ENCODE peak calls at places on chromosomes 2 and 18, in four cellular contexts. One of them, this sample, is unnamed.

GRCh38 chr2:57432528-57432927 is 614.1 kb upstream of the VRK2 start:
- DNase-seq in mesothelial cell of epicardium: no peak
- DNase-seq in cardiac muscle cell: no peak
- DNase-seq in GM23338: no peak
- DNase-seq in this sample: no peak

GRCh38 chr18:61998957-61999356 is 106.2 kb upstream of the RNF152 start:
- DNase-seq in mesothelial cell of epicardium: no peak
- DNase-seq in GM23338: no peak
- DNase-seq in cardiac muscle cell: peak
- DNase-seq in this sample: no peak

GRCh38 chr2:161995553-161996016 is 78.4 kb downstream of the DPP4 start:
- DNase-seq in GM23338: no peak
- DNase-seq in mesothelial cell of epicardium: no peak
- DNase-seq in cardiac muscle cell: no peak
- DNase-seq in this sample: no peak

GRCh38 chr2:239311132-239312040 is 89.4 kb downstream of the HDAC4 start:
- DNase-seq in cardiac muscle cell: no peak
- DNase-seq in mesothelial cell of epicardium: peak
- DNase-seq in GM23338: no peak
- DNase-seq in this sample: peak

GRCh38 chr2:101125374-101125773 is 25.8 kb downstream of the TBC1D8 start:
- DNase-seq in GM23338: no peak
- DNase-seq in cardiac muscle cell: peak
- DNase-seq in mesothelial cell of epicardium: no peak
- DNase-seq in this sample: no peak

GRCh38 chr2:183126635-183127034 is 2.4 kb downstream of the NUP35 start:
- DNase-seq in mesothelial cell of epicardium: no peak
- DNase-seq in cardiac muscle cell: no peak
- DNase-seq in GM23338: no peak
- DNase-seq in this sample: no peak

GRCh38 chr18:77442393-77442792 is 192.7 kb downstream of the GALR1 start:
- DNase-seq in mesothelial cell of epicardium: no peak
- DNase-seq in cardiac muscle cell: no peak
- DNase-seq in GM23338: no peak
- DNase-seq in this sample: no peak

GRCh38 chr2:15939854-15940660 is at the start of gene MYCN:
- DNase-seq in GM23338: peak
- DNase-seq in cardiac muscle cell: peak
- DNase-seq in mesothelial cell of epicardium: peak
- DNase-seq in this sample: no peak

GRCh38 chr2:240947176-240947575 is 41.0 kb downstream of the CROCC2 start:
- DNase-seq in cardiac muscle cell: no peak
- DNase-seq in GM23338: no peak
- DNase-seq in mesothelial cell of epicardium: peak
- DNase-seq in this sample: peak

GRCh38 chr2:5074738-5075137 is 617.4 kb upstream of the SOX11 start:
- DNase-seq in cardiac muscle cell: no peak
- DNase-seq in mesothelial cell of epicardium: no peak
- DNase-seq in GM23338: no peak
- DNase-seq in this sample: no peak

GRCh38 chr2:218398437-218399390 is 954 bp upstream of the CTDSP1 start:
- DNase-seq in GM23338: peak
- DNase-seq in cardiac muscle cell: peak
- DNase-seq in mesothelial cell of epicardium: peak
- DNase-seq in this sample: peak

GRCh38 chr2:1572638-1573037 is 159.4 kb downstream of the TPO start:
- DNase-seq in cardiac muscle cell: peak
- DNase-seq in GM23338: no peak
- DNase-seq in mesothelial cell of epicardium: no peak
- DNase-seq in this sample: no peak

GRCh38 chr2:239035997-239036731 is 188.3 kb downstream of the TWIST2 start:
- DNase-seq in cardiac muscle cell: no peak
- DNase-seq in mesothelial cell of epicardium: no peak
- DNase-seq in GM23338: peak
- DNase-seq in this sample: no peak

GRCh38 chr2:100580474-100581264 is 17.9 kb downstream of the PDCL3 start:
- DNase-seq in cardiac muscle cell: no peak
- DNase-seq in GM23338: no peak
- DNase-seq in mesothelial cell of epicardium: no peak
- DNase-seq in this sample: peak

GRCh38 chr18:394276-394996 is 106.1 kb downstream of the COLEC12 start:
- DNase-seq in cardiac muscle cell: no peak
- DNase-seq in mesothelial cell of epicardium: no peak
- DNase-seq in GM23338: no peak
- DNase-seq in this sample: no peak

GRCh38 chr2:218074031-218074430 is 5.0 kb downstream of the RUFY4 start:
- DNase-seq in cardiac muscle cell: peak
- DNase-seq in GM23338: peak
- DNase-seq in mesothelial cell of epicardium: no peak
- DNase-seq in this sample: no peak

GRCh38 chr18:46199515-46200147 is 95.4 kb downstream of the HAUS1 start:
- DNase-seq in GM23338: peak
- DNase-seq in cardiac muscle cell: peak
- DNase-seq in mesothelial cell of epicardium: no peak
- DNase-seq in this sample: no peak

GRCh38 chr2:101116841-101117552 is 34.2 kb downstream of the TBC1D8 start:
- DNase-seq in GM23338: no peak
- DNase-seq in cardiac muscle cell: no peak
- DNase-seq in mesothelial cell of epicardium: no peak
- DNase-seq in this sample: no peak

GRCh38 chr2:120477198-120477597 is 131.3 kb downstream of the INHBB start:
- DNase-seq in cardiac muscle cell: no peak
- DNase-seq in mesothelial cell of epicardium: no peak
- DNase-seq in GM23338: no peak
- DNase-seq in this sample: no peak

GRCh38 chr2:182761903-182762302 is 45.8 kb downstream of the DNAJC10 start:
- DNase-seq in mesothelial cell of epicardium: no peak
- DNase-seq in GM23338: no peak
- DNase-seq in cardiac muscle cell: peak
- DNase-seq in this sample: no peak

GRCh38 chr2:148132400-148132799 is 111.5 kb downstream of the MBD5 start:
- DNase-seq in GM23338: no peak
- DNase-seq in cardiac muscle cell: peak
- DNase-seq in mesothelial cell of epicardium: no peak
- DNase-seq in this sample: no peak

GRCh38 chr2:84980263-84980983 is 9.5 kb downstream of the KCMF1 start:
- DNase-seq in GM23338: peak
- DNase-seq in mesothelial cell of epicardium: no peak
- DNase-seq in cardiac muscle cell: no peak
- DNase-seq in this sample: no peak

GRCh38 chr2:105754011-105754410 is 9.3 kb downstream of the NCK2 start:
- DNase-seq in cardiac muscle cell: no peak
- DNase-seq in mesothelial cell of epicardium: peak
- DNase-seq in GM23338: no peak
- DNase-seq in this sample: no peak

GRCh38 chr18:77130229-77131099 is 2.1 kb downstream of the MBP start:
- DNase-seq in cardiac muscle cell: no peak
- DNase-seq in GM23338: no peak
- DNase-seq in mesothelial cell of epicardium: no peak
- DNase-seq in this sample: no peak

GRCh38 chr2:161708350-161708974 is 84.2 kb downstream of the SLC4A10 start:
- DNase-seq in mesothelial cell of epicardium: no peak
- DNase-seq in cardiac muscle cell: no peak
- DNase-seq in GM23338: no peak
- DNase-seq in this sample: no peak

GRCh38 chr18:57748770-57749603 is 54.1 kb downstream of the ATP8B1 start:
- DNase-seq in mesothelial cell of epicardium: no peak
- DNase-seq in GM23338: no peak
- DNase-seq in cardiac muscle cell: peak
- DNase-seq in this sample: no peak

GRCh38 chr2:63488118-63488713 is 100.1 kb downstream of the WDPCP start:
- DNase-seq in GM23338: peak
- DNase-seq in mesothelial cell of epicardium: no peak
- DNase-seq in cardiac muscle cell: peak
- DNase-seq in this sample: no peak

GRCh38 chr2:62382122-62382521 is 123.9 kb downstream of the TMEM17 start:
- DNase-seq in GM23338: no peak
- DNase-seq in cardiac muscle cell: no peak
- DNase-seq in mesothelial cell of epicardium: no peak
- DNase-seq in this sample: no peak

GRCh38 chr2:65364986-65365733 is 67.2 kb downstream of the SPRED2 start:
- DNase-seq in mesothelial cell of epicardium: no peak
- DNase-seq in cardiac muscle cell: no peak
- DNase-seq in GM23338: no peak
- DNase-seq in this sample: no peak

GRCh38 chr18:24273596-24273995 is 124.0 kb downstream of the OSBPL1A start:
- DNase-seq in mesothelial cell of epicardium: no peak
- DNase-seq in cardiac muscle cell: no peak
- DNase-seq in GM23338: no peak
- DNase-seq in this sample: no peak

GRCh38 chr2:235024191-235024611 is 72.4 kb downstream of the SH3BP4 start:
- DNase-seq in mesothelial cell of epicardium: no peak
- DNase-seq in GM23338: no peak
- DNase-seq in cardiac muscle cell: no peak
- DNase-seq in this sample: no peak

DNA sequence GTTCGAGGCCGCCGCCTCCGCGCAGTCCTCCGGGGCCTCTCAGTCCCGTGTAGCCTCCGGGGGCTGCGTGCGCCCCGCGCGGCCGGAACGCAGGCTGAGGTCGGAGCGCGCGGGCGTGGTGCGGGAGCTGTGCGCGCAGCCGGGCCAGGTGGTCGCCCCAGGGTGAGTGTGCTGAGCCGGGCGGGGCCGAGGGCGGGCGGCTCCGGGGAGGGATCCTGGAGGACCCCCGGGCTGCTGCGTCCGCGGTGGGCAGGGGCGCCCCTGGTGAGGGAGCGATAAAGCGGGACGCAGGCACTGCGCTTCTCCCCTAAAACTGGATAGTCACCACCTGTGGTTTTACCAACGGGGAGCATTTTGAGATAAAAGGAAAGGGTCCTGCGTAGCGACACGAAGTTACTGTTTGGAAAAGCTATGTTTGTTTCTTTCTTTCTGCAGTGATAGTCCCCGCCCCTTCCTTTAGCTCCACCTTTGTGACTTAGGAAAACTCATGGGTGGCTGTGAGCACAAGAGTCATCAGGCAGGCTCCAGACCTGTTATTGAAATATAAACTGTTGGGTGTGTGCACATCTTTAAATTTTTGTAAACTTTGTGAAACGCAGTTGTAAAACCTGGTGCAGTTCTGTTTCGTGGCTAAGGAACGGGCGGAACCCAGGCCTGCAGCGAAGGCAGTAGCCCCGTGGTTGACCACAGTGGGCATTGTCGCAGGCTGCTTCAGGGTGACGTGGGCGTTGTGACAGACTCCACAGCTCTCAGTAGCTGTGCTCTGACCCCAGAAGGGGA is 687 bp downstream of the CTDP1 start:
- DNase-seq in GM23338: peak
- DNase-seq in mesothelial cell of epicardium: peak
- DNase-seq in cardiac muscle cell: peak
- DNase-seq in this sample: peak
- TF ChIP-seq CTCF in GM23338: no peak
- TF ChIP-seq CTCF in mesothelial cell of epicardium: no peak
- TF ChIP-seq CTCF in cardiac muscle cell: no peak
- TF ChIP-seq CTCF in this sample: no peak

DNA sequence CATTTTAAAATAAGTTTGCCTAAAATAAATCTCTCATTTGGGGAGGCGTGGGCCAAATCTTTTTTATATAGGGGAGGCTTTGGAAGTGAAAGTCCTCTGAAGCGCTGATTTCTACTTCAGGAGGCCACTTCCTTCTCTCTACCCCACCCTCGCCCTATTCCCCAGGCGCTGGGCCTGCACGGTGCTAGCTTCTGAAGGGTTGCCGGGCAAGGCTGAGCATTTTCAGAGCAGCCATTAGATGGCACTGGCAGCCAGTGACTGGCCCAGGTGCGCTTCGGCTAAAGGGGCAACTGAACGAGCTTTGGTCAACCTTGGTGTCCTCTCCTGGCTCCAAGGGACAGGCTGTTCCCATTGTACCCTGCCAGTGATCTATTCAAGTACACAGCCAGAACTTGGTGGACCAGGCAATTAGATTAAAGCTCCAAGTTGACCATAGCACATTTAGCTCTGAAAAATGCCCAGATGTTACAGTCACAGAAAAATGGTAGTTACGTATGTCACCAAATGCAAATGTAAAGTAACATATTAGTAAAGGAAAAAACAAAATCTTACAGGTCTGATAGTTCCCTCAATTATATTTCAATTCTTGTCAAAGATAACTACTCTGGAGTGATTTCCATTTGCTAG is 2.3 kb downstream of the POMC start:
- DNase-seq in cardiac muscle cell: peak
- DNase-seq in mesothelial cell of epicardium: no peak
- DNase-seq in GM23338: peak
- DNase-seq in this sample: no peak
- TF ChIP-seq CTCF in cardiac muscle cell: no peak
- TF ChIP-seq CTCF in mesothelial cell of epicardium: no peak
- TF ChIP-seq CTCF in GM23338: peak
- TF ChIP-seq CTCF in this sample: no peak

DNA sequence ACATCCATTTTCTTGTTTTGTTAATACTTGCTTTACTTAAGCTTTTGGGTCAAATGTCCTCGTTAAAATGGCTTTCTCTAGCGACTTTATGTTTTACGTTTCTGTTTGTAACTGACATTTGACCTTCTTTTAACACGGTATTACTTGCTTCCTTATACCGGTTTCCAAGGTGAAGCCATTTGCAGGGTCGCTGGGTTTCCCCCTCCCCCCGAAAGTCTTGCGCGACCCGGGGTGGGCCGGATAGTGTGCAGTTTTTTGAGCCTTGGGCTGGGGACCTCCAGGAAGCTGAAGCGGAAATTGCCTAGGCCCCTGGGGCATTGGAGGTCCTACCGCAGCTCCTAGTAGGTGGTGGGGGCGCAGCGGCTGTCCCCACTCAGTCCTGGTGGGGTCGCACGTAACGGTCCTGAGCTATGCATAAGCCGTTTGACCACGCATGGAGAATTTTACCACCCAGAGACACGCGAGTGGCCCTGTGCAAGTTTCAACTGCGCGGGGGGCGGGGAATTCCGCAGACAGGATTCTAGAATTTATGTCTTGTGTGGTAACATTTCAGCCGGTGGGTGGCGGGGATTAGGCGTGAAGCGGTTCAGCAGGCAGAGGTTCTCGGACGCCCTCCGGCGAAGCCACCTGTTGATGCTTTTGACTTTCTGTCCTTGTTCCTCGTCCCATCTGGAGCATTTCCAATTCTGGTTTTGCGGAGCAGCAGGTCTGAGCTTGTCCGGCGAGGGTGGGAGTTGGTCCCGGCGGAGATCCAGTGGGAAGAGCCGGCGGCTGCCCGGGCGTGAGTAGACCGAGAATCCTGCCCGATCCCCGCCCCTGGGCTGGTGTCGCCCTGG is 2.4 kb downstream of the CFLAR start:
- DNase-seq in cardiac muscle cell: peak
- DNase-seq in mesothelial cell of epicardium: peak
- DNase-seq in GM23338: peak
- DNase-seq in this sample: peak
- TF ChIP-seq CTCF in cardiac muscle cell: peak
- TF ChIP-seq CTCF in mesothelial cell of epicardium: no peak
- TF ChIP-seq CTCF in GM23338: peak
- TF ChIP-seq CTCF in this sample: peak

DNA sequence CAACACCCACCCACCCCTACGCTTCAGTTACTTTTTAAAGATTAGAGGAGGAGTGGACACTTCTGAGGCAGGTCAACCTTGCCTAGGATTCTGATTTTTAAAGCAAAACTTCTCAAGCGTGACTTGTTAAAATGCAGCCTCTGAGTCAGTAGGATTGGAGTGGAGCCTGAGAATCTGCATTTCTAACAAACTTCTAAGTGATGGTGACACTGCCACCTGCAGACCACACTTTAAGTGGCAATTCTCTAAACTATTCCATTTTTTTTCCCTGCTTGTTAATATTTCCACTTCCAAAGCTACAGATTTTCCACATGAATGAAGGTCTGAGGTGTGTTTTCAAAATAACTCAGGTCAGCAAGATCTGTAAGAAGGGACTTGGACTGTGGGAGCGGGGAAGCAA is 171.1 kb upstream of the CCDC150 start:
- DNase-seq in cardiac muscle cell: no peak
- DNase-seq in mesothelial cell of epicardium: no peak
- DNase-seq in GM23338: peak
- DNase-seq in this sample: no peak
- TF ChIP-seq CTCF in cardiac muscle cell: no peak
- TF ChIP-seq CTCF in mesothelial cell of epicardium: no peak
- TF ChIP-seq CTCF in GM23338: peak
- TF ChIP-seq CTCF in this sample: no peak